ENCODE peak calls at places on chromosomes 11 and 22, in six cellular contexts. M is K562, L is HCT116, F is SK-N-SH, S is GM12878, T is HepG2. K is an unnamed sample.

GRCh38 chr11:93838967-93839366 is 11.5 kb downstream of the VSTM5 start:
- DNase-seq in M (no peak), L (no peak), F (no peak), S (no peak), T (peak), K (peak)

GRCh38 chr22:40258463-40259046 is 80.8 kb downstream of the TNRC6B start:
- DNase-seq in M (no peak), L (peak), F (no peak), S (no peak), T (no peak), K (no peak)

GRCh38 chr11:110832080-110832479 is 119.8 kb upstream of the ARHGAP20 start:
- DNase-seq in M (no peak), L (no peak), F (peak), S (no peak), T (no peak), K (no peak)

GRCh38 chr11:48538991-48539390 is 50.4 kb downstream of the OR4A47 start:
- DNase-seq in M (no peak), L (no peak), F (no peak), S (no peak), T (no peak), K (no peak)

GRCh38 chr11:16895306-16895705 is 118.9 kb downstream of the PLEKHA7 start:
- DNase-seq in M (no peak), L (no peak), F (no peak), S (no peak), T (no peak), K (no peak)

GRCh38 chr11:67592880-67593624 is 9.4 kb downstream of the GSTP1 start:
- DNase-seq in M (no peak), L (no peak), F (no peak), S (no peak), T (no peak), K (no peak)

GRCh38 chr11:123531325-123531724 is 101.3 kb downstream of the GRAMD1B start:
- DNase-seq in M (no peak), L (no peak), F (no peak), S (no peak), T (no peak), K (no peak)

GRCh38 chr11:74650498-74650897 is 58.1 kb downstream of the POLD3 start:
- DNase-seq in M (no peak), L (no peak), F (no peak), S (no peak), T (no peak), K (no peak)

GRCh38 chr11:92667446-92668165 is 301.8 kb upstream of the MTNR1B start:
- DNase-seq in M (no peak), L (no peak), F (no peak), S (no peak), T (no peak), K (peak)

GRCh38 chr11:7665473-7666291 is 7.6 kb downstream of the CYB5R2 start:
- DNase-seq in M (peak), L (peak), F (peak), S (peak), T (peak), K (peak)

GRCh38 chr22:38923463-38924196 is 33.8 kb upstream of the APOBEC3A start:
- DNase-seq in M (peak), L (peak), F (peak), S (no peak), T (peak), K (peak)

GRCh38 chr11:19646308-19646707 is 66.3 kb upstream of the NAV2 start:
- DNase-seq in M (no peak), L (no peak), F (no peak), S (no peak), T (no peak), K (no peak)

GRCh38 chr11:111655924-111656323 is 53.7 kb downstream of the SIK2 start:
- DNase-seq in M (no peak), L (no peak), F (no peak), S (no peak), T (no peak), K (no peak)

GRCh38 chr11:124898711-124899110 is 1.0 kb upstream of the ROBO4 start:
- DNase-seq in M (no peak), L (no peak), F (peak), S (no peak), T (peak), K (peak)

GRCh38 chr22:47337161-47337621 is 574.7 kb downstream of the TBC1D22A start:
- DNase-seq in M (no peak), L (peak), F (no peak), S (no peak), T (peak), K (no peak)

GRCh38 chr11:87428266-87428665 is 390.5 kb downstream of the TMEM135 start:
- DNase-seq in M (no peak), L (no peak), F (no peak), S (no peak), T (no peak), K (no peak)

GRCh38 chr11:126307706-126308105 is 3.8 kb downstream of the DCPS start:
- DNase-seq in M (no peak), L (no peak), F (peak), S (no peak), T (peak), K (peak)

GRCh38 chr11:37320921-37321320 is 722.9 kb upstream of the RAG2 start:
- DNase-seq in M (no peak), L (no peak), F (no peak), S (no peak), T (no peak), K (no peak)

DNA sequence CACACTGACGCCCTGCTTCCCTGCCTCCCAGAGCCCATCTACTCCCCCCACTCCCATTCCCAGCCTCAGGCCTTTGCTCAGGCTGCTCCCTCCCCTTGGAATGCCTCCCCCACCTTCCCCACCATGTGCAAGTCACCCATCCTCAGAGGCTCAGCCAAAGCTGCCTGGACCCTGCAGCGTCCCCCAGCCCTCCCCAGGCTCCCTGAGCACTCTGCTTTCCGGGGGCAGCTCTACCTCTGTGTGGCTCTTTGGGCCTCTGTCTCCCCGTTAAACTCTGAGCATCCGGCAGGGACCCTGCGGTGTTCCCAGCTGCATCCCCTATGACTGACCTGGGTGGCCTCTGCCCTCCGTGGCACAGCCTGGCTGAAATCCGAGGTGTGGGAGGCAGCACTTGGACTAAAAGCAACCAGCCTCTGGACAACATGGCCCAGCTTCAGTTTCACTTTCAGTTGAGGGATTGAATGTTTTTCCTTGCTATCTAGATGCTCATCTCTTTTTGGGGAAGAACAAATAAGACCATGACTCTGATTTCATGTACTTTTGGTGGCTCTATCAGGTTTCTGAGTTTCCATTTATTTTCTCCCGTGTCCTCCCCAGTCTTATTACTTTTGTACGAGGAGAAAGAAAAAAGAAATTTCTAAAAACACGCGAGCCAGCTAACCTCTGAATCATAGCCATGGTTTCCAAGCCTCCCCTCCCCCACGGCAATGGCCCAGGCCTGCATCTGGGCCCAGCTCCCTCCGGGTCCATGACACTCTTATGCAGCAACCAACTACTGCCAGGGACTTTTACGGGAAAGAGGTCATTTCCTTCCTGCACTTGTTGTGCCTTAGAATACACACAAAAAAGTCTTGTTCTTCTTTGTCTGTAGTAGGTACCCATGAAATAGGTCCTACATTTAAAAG is 3.8 kb downstream of the APOL3 start:
- DNase-seq in M (peak), L (no peak), F (no peak), S (no peak), T (peak), K (peak)
- TF ChIP-seq REST in M (no peak), L (no peak), F (no peak), S (no peak), T (no peak), K (no peak)

GRCh38 chr11:27075655-27076054 is 35.0 kb downstream of the BBOX1 start:
- DNase-seq in M (no peak), L (no peak), F (no peak), S (no peak), T (no peak), K (no peak)

GRCh38 chr11:27081056-27081455 is 40.4 kb downstream of the BBOX1 start:
- DNase-seq in M (no peak), L (no peak), F (no peak), S (no peak), T (no peak), K (no peak)

GRCh38 chr11:27075192-27075591 is 34.6 kb downstream of the BBOX1 start:
- DNase-seq in M (no peak), L (no peak), F (no peak), S (no peak), T (no peak), K (no peak)

GRCh38 chr11:27076121-27076589 is 35.5 kb downstream of the BBOX1 start:
- DNase-seq in M (no peak), L (no peak), F (no peak), S (no peak), T (no peak), K (no peak)
- H2AFZ ChIP-seq in M (no peak), L (no peak), F (no peak), S (no peak), T (no peak), K (peak)

GRCh38 chr11:47002366-47002765 is 65.8 kb downstream of the CSTPP1 start:
- DNase-seq in M (no peak), L (no peak), F (no peak), S (no peak), T (no peak), K (no peak)

GRCh38 chr11:47004595-47005033 is 68.1 kb downstream of the CSTPP1 start:
- DNase-seq in M (peak), L (no peak), F (peak), S (no peak), T (peak), K (no peak)

GRCh38 chr11:47005441-47005840 is 68.9 kb downstream of the CSTPP1 start:
- DNase-seq in M (no peak), L (no peak), F (no peak), S (no peak), T (peak), K (no peak)

GRCh38 chr11:47001666-47002285 is 65.2 kb downstream of the CSTPP1 start:
- DNase-seq in M (peak), L (no peak), F (peak), S (no peak), T (no peak), K (peak)

GRCh38 chr11:47003180-47003877 is 66.8 kb downstream of the CSTPP1 start:
- DNase-seq in M (no peak), L (no peak), F (no peak), S (no peak), T (no peak), K (no peak)
- TF ChIP-seq REST in M (no peak), L (no peak), F (no peak), S (no peak), T (no peak), K (no peak)

GRCh38 chr11:99534812-99535211 is 514.1 kb downstream of the CNTN5 start:
- DNase-seq in M (no peak), L (no peak), F (no peak), S (no peak), T (no peak), K (no peak)
- H2AFZ ChIP-seq in M (no peak), L (no peak), F (no peak), S (no peak), T (no peak), K (no peak)

DNA sequence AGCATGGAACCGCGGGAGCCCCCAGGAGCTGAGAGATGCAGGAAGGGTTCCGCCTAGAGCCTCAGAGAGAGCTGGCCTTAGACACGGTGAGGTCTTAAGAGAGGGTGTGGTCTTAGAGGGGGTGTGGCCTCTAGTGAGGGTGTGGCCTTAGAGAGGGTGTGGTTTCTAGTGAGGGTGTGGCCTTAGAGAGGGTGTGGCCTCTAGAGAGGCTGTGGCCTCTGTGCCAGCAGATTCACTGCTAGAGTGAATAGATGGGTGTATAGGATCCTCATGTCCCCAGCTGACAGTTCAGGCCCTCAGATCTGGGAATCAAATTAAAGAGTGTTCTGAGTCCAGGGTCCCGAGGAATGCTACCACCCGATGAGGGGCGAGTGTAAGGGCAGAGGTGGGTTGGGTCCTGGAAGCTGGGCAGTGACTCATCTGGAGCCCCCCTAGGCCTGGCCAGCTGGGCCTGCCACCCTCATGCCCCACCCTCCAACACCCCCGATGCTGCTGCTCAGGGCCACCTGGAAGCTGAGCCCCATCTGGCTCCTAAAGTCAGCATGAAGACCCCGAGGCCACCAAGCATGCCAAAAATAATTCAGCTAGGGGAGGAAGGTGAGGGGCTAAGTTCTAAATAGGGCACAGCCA is 49.5 kb downstream of the IGF2 start:
- DNase-seq in M (peak), L (peak), F (peak), S (no peak), T (peak), K (peak)
- TF ChIP-seq REST in M (no peak), L (no peak), F (no peak), S (no peak), T (no peak), K (no peak)

DNA sequence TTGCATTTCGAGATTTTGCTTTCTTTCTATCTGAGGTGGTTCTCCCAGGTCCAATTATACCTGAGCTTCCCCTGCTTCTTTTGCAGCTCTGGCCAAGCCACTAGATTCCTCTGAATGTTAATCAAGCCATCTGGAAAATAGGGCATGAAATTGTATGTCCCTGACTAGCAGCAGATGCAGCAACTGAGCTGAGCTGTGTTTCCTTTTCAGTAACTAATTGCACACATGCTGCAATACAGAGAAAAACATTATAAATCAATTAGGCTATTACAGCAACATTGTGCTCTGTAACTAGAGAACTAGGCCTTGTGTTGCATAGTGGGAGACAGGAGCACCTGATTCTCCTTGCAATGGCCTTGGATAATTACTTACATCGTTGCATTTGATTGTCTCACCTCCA is 408.3 kb downstream of the ETS1 start:
- DNase-seq in M (no peak), L (no peak), F (peak), S (no peak), T (no peak), K (no peak)
- H2AFZ ChIP-seq in M (no peak), L (no peak), F (no peak), S (no peak), T (no peak), K (no peak)

GRCh38 chr11:62805991-62806441 is 776 bp upstream of the NXF1 start:
- DNase-seq in M (peak), L (no peak), F (peak), S (no peak), T (no peak), K (peak)
- TF ChIP-seq REST in M (no peak), L (no peak), F (no peak), S (no peak), T (no peak), K (no peak)